ENCODE peak calls at places on chromosomes 7 and 10, in eight cellular contexts. C, S, O, G, P, Q, I and T are unnamed samples.
A peak's percentile ranks its signal among the peaks of the same experiment; 100 is the strongest.

GRCh38 chr10:3131098-3131497 is 41.5 kb downstream of the PITRM1 start:
- DNase-seq in O (no peak), C (no peak), Q (no peak), G (no peak), P (no peak), I (no peak), S (no peak), T (peak; percentile 65)

GRCh38 chr10:42969147-42969546 is 107.7 kb upstream of the RET start:
- DNase-seq in P (no peak), G (no peak), O (no peak), C (no peak), Q (peak; percentile 9), I (no peak), S (no peak), T (no peak)

GRCh38 chr10:75375828-75376227 is 25.7 kb downstream of the ZNF503 start:
- DNase-seq in G (no peak), I (no peak), Q (no peak), P (no peak), C (no peak), S (no peak), O (no peak), T (no peak)

GRCh38 chr10:43287056-43288007 is 20.5 kb upstream of the RASGEF1A start:
- DNase-seq in C (no peak), Q (peak; percentile 69), G (peak; percentile 36), I (no peak), O (no peak), P (peak; percentile 66), S (peak; percentile 85), T (no peak)

GRCh38 chr10:62045765-62046521 is 144.4 kb downstream of the ARID5B start:
- DNase-seq in P (no peak), S (no peak), Q (no peak), I (no peak), G (peak; percentile 87), C (no peak), O (no peak), T (peak; percentile 95)

GRCh38 chr7:108016841-108017775 is 14.1 kb upstream of the LAMB1 start:
- DNase-seq in Q (no peak), S (no peak), I (no peak), C (no peak), O (no peak), G (peak; percentile 87), P (peak; percentile 28), T (peak; percentile 70)

GRCh38 chr10:29127731-29128130 is 161.1 kb upstream of the LYZL1 start:
- DNase-seq in P (no peak), Q (no peak), I (no peak), C (no peak), G (no peak), O (no peak), S (no peak), T (no peak)

GRCh38 chr10:926075-926698 is 5.3 kb downstream of the LARP4B start:
- DNase-seq in O (no peak), C (no peak), Q (no peak), G (no peak), I (no peak), S (peak; percentile 4), P (no peak), T (no peak)

GRCh38 chr7:86431761-86432160 is 211.9 kb upstream of the GRM3 start:
- DNase-seq in Q (no peak), I (no peak), G (no peak), O (no peak), P (no peak), S (no peak), C (no peak), T (no peak)

GRCh38 chr10:127345231-127345965 is 149.0 kb upstream of the INSYN2A start:
- DNase-seq in S (no peak), Q (no peak), P (no peak), G (no peak), C (no peak), I (no peak), O (no peak), T (no peak)

GRCh38 chr7:145698526-145699262 is 417.9 kb upstream of the CNTNAP2 start:
- DNase-seq in S (no peak), O (no peak), Q (no peak), I (no peak), G (no peak), C (no peak), P (no peak), T (peak; percentile 24)

GRCh38 chr10:110533149-110533548 is 34.3 kb upstream of the SMC3 start:
- DNase-seq in Q (no peak), S (no peak), C (no peak), O (no peak), G (peak; percentile 46), P (no peak), I (no peak), T (peak; percentile 20)

GRCh38 chr10:117259279-117259678 is 18.4 kb downstream of the SLC18A2 start:
- DNase-seq in I (no peak), G (no peak), S (no peak), C (no peak), P (no peak), O (no peak), Q (no peak), T (no peak)

GRCh38 chr7:148983220-148984146 is 44.8 kb downstream of the PDIA4 start:
- DNase-seq in I (peak; percentile 44), Q (peak; percentile 41), C (peak; percentile 66), G (peak; percentile 87), O (peak; percentile 46), S (peak; percentile 74), P (peak; percentile 62), T (peak; percentile 78)
- TF ChIP-seq POLR2A in I (peak; percentile 12), Q (no peak), C (no peak), G (no peak), O (no peak), S (no peak), P (no peak), T (no peak)

GRCh38 chr10:119640384-119640783 is 10.8 kb upstream of the BAG3 start:
- DNase-seq in I (no peak), P (no peak), C (no peak), G (no peak), Q (no peak), O (no peak), S (no peak), T (no peak)

GRCh38 chr10:119642556-119643111 is 8.5 kb upstream of the BAG3 start:
- DNase-seq in O (no peak), S (no peak), P (no peak), I (no peak), G (no peak), C (no peak), Q (no peak), T (no peak)

GRCh38 chr10:119640875-119641526 is 10.2 kb upstream of the BAG3 start:
- DNase-seq in P (no peak), I (no peak), C (no peak), S (no peak), Q (no peak), G (no peak), O (no peak), T (no peak)

GRCh38 chr10:119637631-119638030 is 13.5 kb upstream of the BAG3 start:
- DNase-seq in Q (no peak), O (no peak), S (no peak), I (no peak), C (no peak), P (no peak), G (no peak), T (no peak)

GRCh38 chr10:119638982-119639381 is 12.2 kb upstream of the BAG3 start:
- DNase-seq in G (no peak), P (no peak), O (no peak), Q (no peak), I (no peak), S (no peak), C (no peak), T (no peak)
- TF ChIP-seq CTCF in G (no peak), P (no peak), O (no peak), Q (no peak), I (no peak), S (no peak), C (no peak), T (no peak)

GRCh38 chr7:116211006-116211912 is 920 bp downstream of the TES start:
- DNase-seq in C (peak; percentile 20), O (peak; percentile 77), P (peak; percentile 93), Q (peak; percentile 88), I (peak; percentile 87), G (peak; percentile 86), S (peak; percentile 78), T (peak; percentile 91)
- TF ChIP-seq POLR2A in C (peak; percentile 38), O (peak; percentile 87), P (peak; percentile 78), Q (no peak), I (peak; percentile 98), G (peak; percentile 52), S (peak; percentile 99), T (peak; percentile 94)

DNA sequence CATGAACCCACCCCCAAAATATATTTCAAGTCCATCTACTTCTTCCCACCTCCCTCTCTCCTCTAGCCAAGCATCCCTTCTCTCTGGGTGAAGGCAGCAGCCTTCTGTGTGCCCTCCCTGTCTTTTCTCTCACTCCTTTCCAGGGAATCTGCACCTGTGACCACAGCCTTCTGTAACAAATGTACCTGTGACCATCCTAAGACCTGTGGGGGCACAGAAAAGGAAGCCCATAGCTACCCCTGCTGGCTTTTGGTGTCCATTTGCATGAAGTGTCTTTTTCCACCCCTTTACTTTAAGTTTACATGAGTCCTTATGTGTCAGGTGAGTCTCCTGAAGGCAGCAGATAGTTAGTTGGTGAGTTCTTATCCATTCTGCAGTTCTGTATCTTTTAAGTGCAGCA is 2.0 kb upstream of the TBXAS1 start:
- DNase-seq in O (no peak), Q (no peak), G (no peak), S (no peak), P (peak; percentile 7), I (no peak), C (no peak), T (no peak)
- TF ChIP-seq CTCF in O (no peak), Q (no peak), G (no peak), S (peak; percentile 14), P (peak; percentile 53), I (peak; percentile 9), C (no peak), T (no peak)

GRCh38 chr10:22320591-22321155 is at the start of gene BMI1:
- DNase-seq in I (peak; percentile 78), S (peak; percentile 69), O (peak; percentile 76), P (no peak), G (peak; percentile 60), C (peak; percentile 83), Q (peak; percentile 72), T (peak; percentile 70)
- TF ChIP-seq POLR2A in I (no peak), S (no peak), O (no peak), P (peak; percentile 11), G (peak; percentile 11), C (no peak), Q (no peak), T (no peak)